ENCODE peak calls at places on chromosomes 12 and 14, in four cellular contexts. J is adrenal gland, C is tibial nerve, T is K562. E is an unnamed sample.

GRCh38 chr14:102530828-102531478 is 21.4 kb upstream of the ANKRD9 start:
- DNase-seq in J (no peak), C (no peak), T (no peak), E (no peak)

GRCh38 chr12:67220065-67220464 is 49.1 kb upstream of the CAND1 start:
- DNase-seq in J (peak; percentile 42), C (no peak), T (no peak), E (no peak)

GRCh38 chr14:25869854-25870253 is 728.0 kb downstream of the NOVA1 start:
- DNase-seq in J (no peak), C (no peak), T (no peak), E (no peak)

GRCh38 chr12:91774471-91774921 is 371.1 kb downstream of the BTG1 start:
- DNase-seq in J (peak; percentile 34), C (no peak), T (no peak), E (no peak)

GRCh38 chr12:57715786-57716185 is 21.9 kb downstream of the OS9 start:
- DNase-seq in J (no peak), C (no peak), T (no peak), E (no peak)

GRCh38 chr12:88559199-88559598 is 21.1 kb downstream of the KITLG start:
- DNase-seq in J (no peak), C (no peak), T (no peak), E (no peak)

GRCh38 chr12:91441996-91442395 is 259.4 kb upstream of the DCN start:
- DNase-seq in J (no peak), C (no peak), T (no peak), E (no peak)

GRCh38 chr12:113030875-113031525 is 25.5 kb upstream of the DTX1 start:
- DNase-seq in J (peak; percentile 65), C (peak; percentile 40), T (peak; percentile 22), E (no peak)

GRCh38 chr14:53872551-53873188 is 84.0 kb downstream of the BMP4 start:
- DNase-seq in J (no peak), C (no peak), T (no peak), E (no peak)

GRCh38 chr12:57816001-57816854 is 2.3 kb downstream of the AVIL start:
- DNase-seq in J (no peak), C (no peak), T (no peak), E (no peak)

GRCh38 chr12:31005944-31006361 is 67.7 kb upstream of the DDX11 start:
- DNase-seq in J (no peak), C (no peak), T (no peak), E (no peak)

GRCh38 chr12:91859347-91859746 is 286.3 kb downstream of the BTG1 start:
- DNase-seq in J (no peak), C (no peak), T (no peak), E (no peak)

GRCh38 chr12:19223018-19223417 is 93.5 kb downstream of the PLEKHA5 start:
- DNase-seq in J (no peak), C (no peak), T (no peak), E (no peak)

GRCh38 chr14:91331761-91332447 is 85.7 kb downstream of the CCDC88C start:
- DNase-seq in J (no peak), C (no peak), T (no peak), E (peak; percentile 75)

GRCh38 chr14:91328313-91329050 is 84.0 kb upstream of the GPR68 start:
- DNase-seq in J (no peak), C (no peak), T (no peak), E (no peak)

GRCh38 chr14:91329615-91330014 is 85.1 kb upstream of the GPR68 start:
- DNase-seq in J (no peak), C (no peak), T (no peak), E (no peak)

GRCh38 chr14:91330846-91331245 is 86.3 kb upstream of the GPR68 start:
- DNase-seq in J (no peak), C (no peak), T (no peak), E (no peak)

DNA sequence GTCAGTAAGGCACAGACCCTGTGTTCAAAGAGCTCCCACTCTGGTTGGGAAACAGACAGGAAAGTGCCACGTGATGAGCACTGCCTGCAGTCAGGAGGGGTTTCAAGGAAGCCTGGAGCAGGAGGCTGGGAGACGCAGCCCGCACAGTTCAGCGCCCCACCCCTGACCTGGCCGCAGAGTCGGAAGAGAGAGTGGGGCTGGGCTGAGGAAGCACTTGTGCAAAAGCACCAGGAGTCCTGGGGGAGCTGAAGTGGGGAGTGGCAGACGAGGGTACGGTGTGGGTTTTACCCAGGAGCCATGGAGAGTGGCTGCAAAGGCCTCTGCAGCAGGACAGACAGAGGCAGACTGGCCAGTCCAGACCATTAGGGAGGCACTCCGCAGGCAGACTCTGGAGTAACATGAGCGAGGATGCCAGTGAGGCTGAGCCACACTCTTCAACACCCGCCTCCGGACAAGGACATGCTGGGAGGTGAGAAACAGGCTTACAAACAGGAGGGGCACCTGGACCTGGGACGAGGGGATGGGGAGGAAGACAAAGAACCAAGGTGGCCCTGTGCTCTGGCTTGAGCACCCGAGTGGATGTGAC is 85.7 kb upstream of the GPR68 start:
- DNase-seq in J (no peak), C (no peak), T (no peak), E (no peak)
- H3K4me1 ChIP-seq in J (no peaks in the 10 kb centered on the region), C (no peaks in the 10 kb centered on the region), T (peaks cover 16% of the 10 kb centered on the region), E (no peaks in the 10 kb centered on the region)

DNA sequence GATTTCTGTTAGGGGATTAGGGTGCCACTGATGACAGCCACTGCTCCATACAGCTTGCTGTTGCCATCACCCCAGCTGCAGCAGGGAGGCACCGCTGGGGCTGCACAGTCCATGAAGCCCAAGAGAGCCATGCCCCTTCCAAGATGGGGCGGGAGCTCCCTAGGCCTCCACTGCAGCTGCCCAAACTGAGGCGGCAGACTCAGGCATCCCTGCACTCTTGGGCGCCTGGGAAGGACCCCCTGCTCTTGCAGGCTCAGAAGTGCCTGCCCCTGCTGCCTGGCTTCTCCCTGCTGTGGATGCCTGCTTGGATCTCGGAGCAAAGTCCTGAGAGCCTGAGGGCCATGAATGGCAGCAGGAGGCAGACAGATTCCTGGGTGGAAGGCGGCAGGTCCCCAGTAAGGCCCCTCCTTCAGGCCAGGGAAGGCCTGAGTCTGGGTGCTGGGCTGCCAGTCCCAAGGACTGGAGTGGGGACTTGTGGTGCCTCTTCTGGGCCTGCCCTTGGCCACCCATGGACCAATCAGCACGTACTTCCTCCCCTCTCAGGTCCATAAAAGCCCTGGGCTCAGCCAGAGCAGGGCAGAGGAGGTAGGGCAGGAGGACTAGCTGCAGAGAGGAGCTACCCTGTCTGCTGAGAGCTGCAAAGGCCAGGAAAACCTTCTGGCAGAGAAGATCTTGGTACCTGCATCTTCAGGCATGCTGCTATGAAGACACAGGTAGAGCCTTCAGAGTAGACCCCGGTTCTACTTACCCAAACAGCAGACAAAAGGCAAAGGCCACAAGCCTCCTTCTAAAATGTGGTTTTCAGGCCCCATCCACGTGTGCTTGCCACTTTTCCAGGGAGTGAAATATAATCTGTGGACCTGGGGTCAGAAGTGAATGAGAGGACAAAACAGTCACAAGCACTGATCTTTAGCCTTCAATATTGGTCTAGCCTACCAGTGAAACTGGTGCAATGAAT is 30.0 kb upstream of the STK38L start:
- DNase-seq in J (no peak), C (no peak), T (no peak), E (peak; percentile 30)
- TF ChIP-seq POLR2A in J (no peak), C (no peak), T (no peak), E (peak; percentile 63)

GRCh38 chr12:56634837-56635538 is 4.9 kb upstream of the BAZ2A start:
- DNase-seq in J (peak; percentile 88), C (peak; percentile 52), T (peak; percentile 76), E (peak; percentile 84)

GRCh38 chr12:56636675-56637540 is 6.8 kb upstream of the BAZ2A start:
- DNase-seq in J (peak; percentile 100), C (peak; percentile 99), T (peak; percentile 90), E (peak; percentile 98)

GRCh38 chr12:56636118-56636674 is 6.1 kb upstream of the BAZ2A start:
- DNase-seq in J (peak; percentile 93), C (peak; percentile 95), T (peak; percentile 71), E (peak; percentile 94)

GRCh38 chr12:56634242-56634836 is 4.2 kb upstream of the BAZ2A start:
- DNase-seq in J (peak; percentile 50), C (no peak), T (peak; percentile 77), E (peak; percentile 70)

GRCh38 chr12:56635539-56636117 is 5.5 kb upstream of the BAZ2A start:
- DNase-seq in J (no peak), C (no peak), T (no peak), E (no peak)
- H3K4me1 ChIP-seq in J (peaks cover 34% of the 10 kb centered on the region), C (peaks cover 30% of the 10 kb centered on the region), T (peaks cover 38% of the 10 kb centered on the region), E (peaks cover 47% of the 10 kb centered on the region)

GRCh38 chr12:1917172-1918070 is 1.0 kb downstream of the CACNA2D4 start:
- DNase-seq in J (peak; percentile 14), C (peak; percentile 21), T (peak; percentile 25), E (peak; percentile 55)
- TF ChIP-seq POLR2A in J (no peak), C (peak; percentile 25), T (no peak), E (peak; percentile 13)

GRCh38 chr14:76948213-76948947 is 80.1 kb downstream of the IRF2BPL start:
- DNase-seq in J (peak; percentile 82), C (no peak), T (no peak), E (peak; percentile 47)

GRCh38 chr14:76946753-76947077 is 81.8 kb downstream of the IRF2BPL start:
- DNase-seq in J (no peak), C (no peak), T (no peak), E (no peak)

GRCh38 chr14:76947838-76948184 is 80.7 kb downstream of the IRF2BPL start:
- DNase-seq in J (no peak), C (no peak), T (no peak), E (no peak)

GRCh38 chr14:76948976-76949375 is 79.5 kb downstream of the IRF2BPL start:
- DNase-seq in J (no peak), C (no peak), T (no peak), E (no peak)

GRCh38 chr14:76947078-76947837 is 81.2 kb downstream of the IRF2BPL start:
- DNase-seq in J (peak; percentile 96), C (peak; percentile 60), T (peak; percentile 64), E (peak; percentile 93)
- H3K4me1 ChIP-seq in J (peaks cover 35% of the 10 kb centered on the region), C (peaks cover 45% of the 10 kb centered on the region), T (peaks cover 24% of the 10 kb centered on the region), E (no peaks in the 10 kb centered on the region)

DNA sequence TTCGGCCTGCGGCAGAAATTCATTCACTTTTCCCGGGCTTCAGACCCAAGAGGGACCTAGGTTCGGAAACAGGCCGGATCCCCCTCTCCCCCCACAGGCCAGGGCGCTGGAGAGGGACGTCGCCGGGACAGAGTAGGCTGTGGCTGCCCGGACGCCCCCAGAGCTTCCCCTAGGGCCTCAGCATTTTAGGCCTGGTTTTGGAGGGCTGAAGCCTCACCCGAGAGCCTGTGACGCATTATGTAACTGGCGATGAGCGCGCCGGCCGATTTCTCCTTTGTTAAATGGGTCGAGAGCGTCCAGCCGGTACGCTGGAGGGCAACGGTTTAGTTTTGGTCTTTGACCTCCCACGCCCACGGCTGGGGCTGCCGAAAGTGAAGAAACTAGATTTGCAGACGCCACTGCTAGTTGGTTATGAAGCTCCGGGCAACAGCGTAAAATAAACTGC is 657 bp downstream of the PEBP1 start:
- DNase-seq in J (peak; percentile 70), C (peak; percentile 38), T (no peak), E (peak; percentile 86)
- TF ChIP-seq POLR2A in J (no peak), C (no peak), T (no peak), E (peak; percentile 74)

DNA sequence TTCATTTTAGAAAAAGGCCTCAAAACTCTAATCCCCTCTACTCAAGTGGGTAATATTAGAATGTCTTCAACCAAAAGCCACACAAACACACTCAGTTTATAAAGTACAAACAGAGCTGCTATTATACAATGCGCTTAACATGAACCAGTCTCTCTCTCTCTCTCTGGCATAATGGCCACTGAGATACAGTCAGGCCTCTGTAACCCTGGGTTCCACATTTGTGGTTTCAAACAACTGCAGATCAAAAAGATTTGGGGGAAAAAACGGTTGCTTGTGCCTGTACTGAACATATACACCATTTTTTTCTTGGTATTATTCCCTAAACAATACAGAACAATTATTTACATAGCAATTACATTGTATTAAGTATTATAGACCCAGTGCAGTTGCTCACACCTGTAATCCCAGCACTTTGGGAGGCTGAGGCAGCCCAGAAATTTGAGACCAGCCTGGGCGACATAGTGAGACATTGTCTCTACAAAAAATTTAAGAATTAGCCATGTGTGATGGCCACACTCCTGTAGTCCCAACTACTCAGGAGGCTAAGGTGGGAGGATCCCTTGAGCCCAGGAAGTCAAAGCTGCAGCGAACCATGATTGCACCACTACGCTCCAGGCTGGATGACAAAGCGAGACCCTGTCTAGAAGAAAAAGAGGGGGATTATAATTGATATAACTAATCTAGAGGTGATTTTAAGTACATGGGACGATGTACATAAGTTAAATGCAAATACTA is 5.6 kb downstream of the SLC11A2 start:
- DNase-seq in J (no peak), C (no peak), T (no peak), E (no peak)
- H3K4me1 ChIP-seq in J (peaks cover 15% of the 10 kb centered on the region), C (peaks cover 29% of the 10 kb centered on the region), T (peaks cover 33% of the 10 kb centered on the region), E (no peaks in the 10 kb centered on the region)